ENCODE peak calls at places on chromosomes 4 and X, in six cellular contexts. C is breast epithelium, X is HFF-Myc, N is adrenal gland, R is fibroblast of lung, D is BJ. G is an unnamed sample.

GRCh38 chr4:87633239-87633638 is 16.8 kb upstream of the DMP1 start:
- DNase-seq in N (no peak), R (peak), X (peak), C (no peak), D (no peak), G (no peak)

GRCh38 chrX:123169247-123169901 is 14.7 kb upstream of the GRIA3 start:
- DNase-seq in D (no peak), N (no peak), X (no peak), R (peak), C (no peak), G (no peak)

GRCh38 chrX:103066606-103067005 is 2.6 kb upstream of the BEX1 start:
- DNase-seq in D (no peak), X (no peak), R (peak), C (no peak), N (no peak), G (peak)

GRCh38 chr4:151801547-151802516 is 41.0 kb upstream of the GATB start:
- DNase-seq in R (peak), C (no peak), N (peak), X (no peak), D (no peak), G (no peak)

GRCh38 chrX:65537229-65537628 is 2.6 kb upstream of the LAS1L start:
- DNase-seq in C (no peak), X (no peak), N (no peak), R (peak), D (no peak), G (no peak)

GRCh38 chrX:11451133-11451532 is 157.9 kb downstream of the AMELX start:
- DNase-seq in N (no peak), C (no peak), X (no peak), R (no peak), D (no peak), G (no peak)

GRCh38 chrX:67651437-67652142 is 107.8 kb downstream of the AR start:
- DNase-seq in C (no peak), R (no peak), X (no peak), D (no peak), N (no peak), G (no peak)

GRCh38 chr4:92304636-92305035 is 870 bp downstream of the GRID2 start:
- DNase-seq in C (no peak), D (no peak), X (no peak), N (no peak), R (no peak), G (no peak)

GRCh38 chr4:47386146-47386545 is 77.4 kb downstream of the COMMD8 start:
- DNase-seq in C (no peak), X (no peak), D (no peak), N (no peak), R (no peak), G (no peak)

GRCh38 chr4:87322754-87323153 is at the start of gene HSD17B13:
- DNase-seq in X (no peak), N (no peak), R (no peak), D (no peak), C (no peak), G (no peak)

GRCh38 chr4:2721586-2721985 is 34.5 kb downstream of the TNIP2 start:
- DNase-seq in X (no peak), D (no peak), N (peak), R (no peak), C (no peak), G (no peak)

GRCh38 chr4:158760866-158761265 is 8.0 kb upstream of the FNIP2 start:
- DNase-seq in R (peak), N (no peak), X (no peak), D (no peak), C (no peak), G (no peak)

GRCh38 chr4:146095091-146095690 is 80.3 kb upstream of the LSM6 start:
- DNase-seq in X (peak), D (no peak), C (no peak), N (peak), R (peak), G (no peak)

GRCh38 chr4:12827966-12828365 is 656.2 kb downstream of the RAB28 start:
- DNase-seq in D (no peak), C (no peak), R (no peak), N (no peak), X (no peak), G (no peak)

GRCh38 chrX:49228185-49228584 is 5.0 kb downstream of the CACNA1F start:
- DNase-seq in R (no peak), N (no peak), C (no peak), D (no peak), X (no peak), G (no peak)

GRCh38 chrX:1860936-1861670 is 246.2 kb downstream of the ASMT start:
- DNase-seq in R (no peak), D (no peak), C (no peak), N (no peak), X (no peak), G (no peak)

DNA sequence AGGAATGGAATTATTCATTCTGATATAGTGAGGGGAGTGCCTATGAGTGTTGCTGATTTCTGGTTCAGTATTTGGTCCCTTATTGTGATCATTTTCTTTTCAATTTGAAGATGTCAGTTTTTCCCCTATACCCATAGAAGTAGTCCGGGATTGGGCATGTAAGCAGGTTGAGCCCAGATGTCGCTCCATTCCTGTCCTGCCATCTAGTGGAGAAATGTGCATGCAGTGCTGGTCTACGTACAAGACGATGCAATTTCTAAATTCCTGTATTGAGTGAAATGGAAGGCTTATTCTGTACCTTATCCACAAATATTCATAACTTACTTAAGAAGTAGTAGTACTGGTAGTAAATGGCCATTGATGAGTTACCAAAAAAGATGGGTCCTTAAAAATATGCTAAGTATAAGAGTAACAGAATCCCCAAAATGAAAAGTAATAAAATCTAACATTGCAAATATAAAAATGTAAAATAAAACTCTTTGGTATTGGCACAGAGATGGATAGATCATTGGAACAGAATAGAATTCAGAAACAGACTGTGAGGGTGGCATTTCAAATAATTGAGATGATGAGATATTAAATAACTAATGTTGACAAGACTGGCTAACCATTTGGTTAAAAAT is 60.9 kb downstream of the UGT8 start:
- DNase-seq in N (peak), D (no peak), X (peak), C (peak), R (peak), G (peak)
- TF ChIP-seq CTCF in N (peak), D (peak), X (peak), C (peak), R (peak), G (peak)

GRCh38 chrX:153643431-153644351 is 3.3 kb upstream of the DUSP9 start:
- DNase-seq in C (no peak), X (no peak), D (no peak), N (peak), R (no peak), G (no peak)
- TF ChIP-seq CTCF in C (no peak), X (no peak), D (peak), N (no peak), R (no peak), G (no peak)

DNA sequence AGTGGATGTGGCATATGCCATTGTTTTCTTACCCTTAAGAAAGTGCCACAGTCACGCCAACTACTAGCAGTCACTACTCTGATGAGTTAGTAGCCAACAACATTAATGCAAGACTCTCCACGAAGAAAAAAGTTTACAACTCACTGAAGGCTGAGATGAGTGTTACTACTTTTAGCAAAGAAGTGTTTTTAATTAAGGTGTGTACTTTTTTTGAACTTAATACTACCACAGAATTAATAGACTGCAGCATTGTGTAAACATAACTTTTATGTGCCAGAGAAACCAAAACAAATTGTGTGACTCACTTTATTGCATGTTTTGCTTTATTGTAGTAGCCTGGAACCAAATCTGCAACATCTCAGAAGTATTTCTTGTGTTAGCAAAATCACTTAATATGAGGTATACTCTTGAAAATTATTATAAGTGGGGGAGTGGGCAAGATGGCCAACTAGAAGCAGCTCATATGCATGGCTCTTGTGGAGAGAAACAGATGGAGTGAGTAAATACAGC is 2.2 kb upstream of the UGT2B4 start:
- DNase-seq in C (no peak), X (no peak), N (no peak), D (no peak), R (peak), G (no peak)
- TF ChIP-seq CTCF in C (no peak), X (no peak), N (no peak), D (no peak), R (no peak), G (no peak)

GRCh38 chr4:128061566-128062536 is 739 bp downstream of the LARP1B start:
- DNase-seq in N (peak), X (no peak), C (peak), R (peak), D (no peak), G (no peak)
- TF ChIP-seq CTCF in N (no peak), X (no peak), C (no peak), R (peak), D (peak), G (no peak)

GRCh38 chr4:76251448-76252270 is at the start of gene FAM47E:
- DNase-seq in C (peak), D (no peak), X (no peak), R (peak), N (peak), G (no peak)
- TF ChIP-seq CTCF in C (no peak), D (no peak), X (peak), R (peak), N (no peak), G (no peak)

G was measured in AG04449.